ENCODE peak calls at places on chromosomes 3 and 15, in seven cellular contexts. R is sigmoid colon, B is SK-N-MC, P is GM12892, C is prostate gland, F is GM23338, N is suprapubic skin. O is an unnamed sample.

GRCh38 chr3:99269606-99270355 is 368.3 kb upstream of the DCBLD2 start:
- DNase-seq in C (peak), P (no peak), R (peak), F (no peak), B (no peak), N (no peak), O (no peak)

GRCh38 chr3:171838218-171838720 is 4.9 kb upstream of the TMEM212 start:
- DNase-seq in P (no peak), N (no peak), C (no peak), B (no peak), F (peak), R (peak), O (peak)

GRCh38 chr3:106814231-106814630 is 563.0 kb upstream of the CCDC54 start:
- DNase-seq in C (no peak), F (no peak), P (no peak), R (no peak), B (no peak), N (no peak), O (no peak)

GRCh38 chr15:77430213-77430612 is 9.5 kb downstream of the HMG20A start:
- DNase-seq in F (no peak), N (no peak), R (no peak), B (no peak), C (no peak), P (no peak), O (no peak)

GRCh38 chr3:133662256-133662773 is 574 bp upstream of the TOPBP1 start:
- DNase-seq in F (peak), B (no peak), C (no peak), R (no peak), P (no peak), N (no peak), O (peak)

GRCh38 chr15:73941871-73942635 is 15.8 kb downstream of the LOXL1 start:
- DNase-seq in P (no peak), N (no peak), B (no peak), C (no peak), R (peak), F (no peak), O (no peak)

GRCh38 chr3:59237121-59237520 is 187.3 kb upstream of the CFAP20DC start:
- DNase-seq in N (no peak), R (no peak), F (no peak), P (no peak), C (no peak), B (no peak), O (no peak)

GRCh38 chr3:10926831-10927521 is 65.6 kb upstream of the SLC6A1 start:
- DNase-seq in F (no peak), P (no peak), R (no peak), B (no peak), C (no peak), N (peak), O (no peak)

GRCh38 chr3:142273501-142273900 is 48.1 kb upstream of the GK5 start:
- DNase-seq in R (no peak), C (no peak), F (no peak), N (no peak), P (no peak), B (no peak), O (no peak)

GRCh38 chr3:177729939-177730700 is 532.8 kb upstream of the TBL1XR1 start:
- DNase-seq in F (no peak), P (no peak), N (no peak), R (peak), B (no peak), C (no peak), O (no peak)

GRCh38 chr15:75836953-75837321 is 6.3 kb upstream of the UBE2Q2 start:
- DNase-seq in P (peak), C (no peak), R (no peak), B (no peak), N (no peak), F (no peak), O (no peak)

GRCh38 chr15:49428392-49429095 is 5.5 kb downstream of the FGF7 start:
- DNase-seq in R (no peak), N (no peak), C (no peak), P (no peak), B (no peak), F (no peak), O (no peak)

GRCh38 chr15:37103475-37104071 is 3.2 kb upstream of the MEIS2 start:
- DNase-seq in R (no peak), B (no peak), C (no peak), F (no peak), N (no peak), P (no peak), O (no peak)

GRCh38 chr3:58058654-58059263 is 50.5 kb downstream of the FLNB start:
- DNase-seq in F (no peak), R (no peak), P (no peak), N (no peak), B (no peak), C (no peak), O (no peak)

GRCh38 chr15:38868326-38869114 is 303.9 kb upstream of the RASGRP1 start:
- DNase-seq in B (no peak), C (no peak), P (no peak), R (peak), F (no peak), N (no peak), O (peak)

GRCh38 chr3:9732080-9732752 is 681 bp downstream of the BRPF1 start:
- DNase-seq in N (no peak), R (no peak), C (no peak), P (peak), B (no peak), F (peak), O (no peak)

GRCh38 chr3:124851136-124851535 is 36.0 kb downstream of the ITGB5 start:
- DNase-seq in F (no peak), C (no peak), P (no peak), N (no peak), R (no peak), B (peak), O (no peak)

GRCh38 chr3:187594272-187594671 is 75.9 kb downstream of the SST start:
- DNase-seq in R (no peak), F (peak), N (no peak), B (no peak), C (no peak), P (no peak), O (no peak)

GRCh38 chr3:66534304-66534703 is 33.5 kb upstream of the LRIG1 start:
- DNase-seq in F (no peak), P (no peak), B (no peak), C (no peak), R (no peak), N (no peak), O (no peak)

GRCh38 chr3:73625124-73625665 is 454 bp upstream of the PDZRN3 start:
- DNase-seq in P (no peak), R (no peak), F (peak), N (no peak), B (no peak), C (peak), O (no peak)

GRCh38 chr3:125062904-125063618 is 7.3 kb upstream of the HEG1 start:
- DNase-seq in C (peak), F (no peak), B (no peak), R (no peak), P (no peak), N (no peak), O (peak)

GRCh38 chr3:80606073-80606472 is 838.3 kb upstream of the ROBO1 start:
- DNase-seq in N (no peak), R (no peak), P (no peak), C (no peak), B (no peak), F (peak), O (no peak)

GRCh38 chr3:79392479-79392878 is 375.3 kb downstream of the ROBO1 start:
- DNase-seq in R (no peak), N (no peak), C (no peak), B (no peak), F (no peak), P (no peak), O (no peak)

GRCh38 chr3:72485649-72486048 is 362.6 kb downstream of the SHQ1 start:
- DNase-seq in P (no peak), N (no peak), R (no peak), C (no peak), B (no peak), F (no peak), O (no peak)

GRCh38 chr3:31762888-31763351 is 218.1 kb downstream of the OSBPL10 start:
- DNase-seq in N (no peak), P (no peak), B (no peak), R (no peak), C (no peak), F (no peak), O (no peak)

GRCh38 chr3:123758081-123758564 is 126.0 kb downstream of the MYLK start:
- DNase-seq in B (peak), C (no peak), R (no peak), F (no peak), P (no peak), N (no peak), O (peak)

GRCh38 chr3:17905996-17906395 is 163.6 kb upstream of the TBC1D5 start:
- DNase-seq in C (no peak), N (no peak), B (no peak), F (no peak), P (no peak), R (no peak), O (no peak)
- TF ChIP-seq POLR2AphosphoS5 in C (no peak), N (no peak), B (no peak), F (no peak), P (no peak), R (no peak), O (no peak)

GRCh38 chr3:44557074-44557473 is 2.1 kb downstream of the ZKSCAN7 start:
- DNase-seq in P (no peak), F (no peak), R (no peak), C (no peak), B (no peak), N (no peak), O (no peak)

GRCh38 chr3:44555753-44556152 is 760 bp downstream of the ZKSCAN7 start:
- DNase-seq in F (peak), B (no peak), P (no peak), C (no peak), R (no peak), N (no peak), O (peak)

GRCh38 chr3:44554626-44555592 is at the start of gene ZKSCAN7:
- DNase-seq in C (peak), P (peak), R (peak), N (peak), F (peak), B (no peak), O (peak)
- TF ChIP-seq POLR2AphosphoS5 in C (peak), P (no peak), R (no peak), N (no peak), F (peak), B (no peak), O (peak)

GRCh38 chr15:65303687-65304392 is 637 bp upstream of the RNU5B-1 start:
- DNase-seq in R (peak), C (peak), P (no peak), F (peak), N (no peak), B (peak), O (peak)
- TF ChIP-seq POLR2AphosphoS5 in R (no peak), C (peak), P (no peak), F (peak), N (no peak), B (no peak), O (no peak)

GRCh38 chr3:193343726-193344222 is 34.8 kb downstream of the ATP13A5 start:
- DNase-seq in B (no peak), N (no peak), C (no peak), R (no peak), P (no peak), F (no peak), O (no peak)
- TF ChIP-seq POLR2AphosphoS5 in B (no peak), N (no peak), C (no peak), R (no peak), P (no peak), F (no peak), O (no peak)

DNA sequence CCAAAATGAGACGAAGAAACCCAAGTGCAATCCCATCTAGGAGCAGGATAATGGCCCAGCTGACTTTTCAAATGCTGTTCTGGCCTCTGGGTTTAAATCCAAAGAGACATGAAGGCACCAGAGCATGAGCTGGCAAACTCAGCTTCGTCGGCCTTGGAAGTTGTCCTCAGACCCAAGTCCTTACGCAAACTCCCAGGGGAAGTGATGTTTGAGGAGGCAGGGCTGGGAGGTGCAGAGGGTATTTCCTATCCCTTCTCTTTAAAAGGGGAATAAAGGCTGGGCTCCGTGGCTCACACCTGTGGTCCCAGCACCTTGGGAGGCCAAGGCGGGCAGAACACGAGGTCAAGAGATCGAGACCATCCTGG is 68.9 kb upstream of the HERC1 start:
- DNase-seq in N (no peak), R (no peak), P (no peak), C (no peak), F (no peak), B (no peak), O (peak)
- TF ChIP-seq POLR2AphosphoS5 in N (no peak), R (no peak), P (no peak), C (no peak), F (no peak), B (no peak), O (no peak)

GRCh38 chr3:49021213-49021812 is 608 bp upstream of the NDUFAF3 start:
- DNase-seq in P (peak), C (peak), R (peak), F (peak), B (peak), N (peak), O (peak)

GRCh38 chr3:49022751-49023171 is 840 bp downstream of the NDUFAF3 start:
- DNase-seq in F (peak), B (no peak), R (peak), C (no peak), N (no peak), P (no peak), O (peak)

GRCh38 chr3:49023775-49024174 is 1.9 kb downstream of the NDUFAF3 start:
- DNase-seq in C (no peak), R (no peak), P (no peak), F (no peak), N (no peak), B (no peak), O (no peak)

GRCh38 chr3:49020335-49021212 is 1.3 kb upstream of the NDUFAF3 start:
- DNase-seq in N (peak), R (peak), B (no peak), F (peak), P (peak), C (no peak), O (no peak)

DNA sequence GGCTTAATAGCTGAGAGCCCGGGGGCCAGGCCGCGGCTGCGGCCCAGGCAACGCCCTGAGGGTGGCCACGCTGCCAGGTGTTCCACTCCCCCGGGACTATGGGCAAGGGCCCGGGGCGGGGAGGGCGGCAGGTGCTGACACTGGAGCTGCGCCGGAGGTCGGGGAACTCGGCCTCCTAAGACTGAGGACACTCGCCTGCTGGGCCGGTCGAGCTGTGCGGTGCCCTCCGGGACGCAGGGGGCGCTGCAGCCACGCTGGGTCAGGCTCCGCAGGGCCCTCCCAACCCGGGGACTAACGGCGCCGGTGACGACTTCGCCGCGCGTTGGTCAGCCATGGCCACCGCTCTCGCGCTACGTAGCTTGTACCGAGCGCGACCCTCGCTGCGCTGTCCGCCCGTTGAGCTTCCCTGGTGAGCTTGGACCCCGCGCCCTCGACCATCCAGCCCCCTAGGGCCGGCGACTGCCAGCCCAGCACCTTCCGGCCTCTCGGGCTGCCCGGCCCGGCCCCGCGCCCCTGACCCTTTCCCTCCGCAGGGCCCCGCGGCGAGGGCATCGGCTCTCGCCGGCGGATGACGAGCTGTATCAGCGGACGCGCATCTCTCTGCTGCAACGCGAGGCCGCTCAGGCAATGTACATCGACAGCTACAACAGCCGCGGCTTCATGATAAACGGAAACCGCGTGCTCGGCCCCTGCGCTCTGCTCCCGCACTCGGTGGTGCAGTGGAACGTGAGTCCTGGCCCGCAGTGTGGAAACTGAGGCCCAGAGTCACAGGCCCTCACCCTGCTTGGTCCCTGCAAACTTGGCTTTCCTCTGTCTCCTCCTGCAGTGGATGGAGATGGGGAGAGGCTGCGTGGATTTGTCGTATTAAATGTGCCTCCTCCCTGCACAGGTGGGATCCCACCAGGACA is at the start of gene NDUFAF3:
- DNase-seq in P (peak), C (peak), F (peak), R (peak), N (peak), B (no peak), O (peak)
- TF ChIP-seq POLR2AphosphoS5 in P (peak), C (peak), F (peak), R (peak), N (peak), B (peak), O (peak)

GRCh38 chr15:56528136-56528535 is 63.2 kb upstream of the MNS1 start:
- DNase-seq in N (no peak), B (no peak), F (no peak), P (no peak), R (no peak), C (no peak), O (no peak)

GRCh38 chr15:56537881-56538280 is 72.9 kb upstream of the MNS1 start:
- DNase-seq in C (no peak), R (no peak), N (no peak), F (no peak), B (no peak), P (no peak), O (no peak)

GRCh38 chr15:56533741-56534416 is 68.9 kb upstream of the MNS1 start:
- DNase-seq in N (no peak), P (no peak), C (no peak), F (no peak), R (no peak), B (no peak), O (no peak)

DNA sequence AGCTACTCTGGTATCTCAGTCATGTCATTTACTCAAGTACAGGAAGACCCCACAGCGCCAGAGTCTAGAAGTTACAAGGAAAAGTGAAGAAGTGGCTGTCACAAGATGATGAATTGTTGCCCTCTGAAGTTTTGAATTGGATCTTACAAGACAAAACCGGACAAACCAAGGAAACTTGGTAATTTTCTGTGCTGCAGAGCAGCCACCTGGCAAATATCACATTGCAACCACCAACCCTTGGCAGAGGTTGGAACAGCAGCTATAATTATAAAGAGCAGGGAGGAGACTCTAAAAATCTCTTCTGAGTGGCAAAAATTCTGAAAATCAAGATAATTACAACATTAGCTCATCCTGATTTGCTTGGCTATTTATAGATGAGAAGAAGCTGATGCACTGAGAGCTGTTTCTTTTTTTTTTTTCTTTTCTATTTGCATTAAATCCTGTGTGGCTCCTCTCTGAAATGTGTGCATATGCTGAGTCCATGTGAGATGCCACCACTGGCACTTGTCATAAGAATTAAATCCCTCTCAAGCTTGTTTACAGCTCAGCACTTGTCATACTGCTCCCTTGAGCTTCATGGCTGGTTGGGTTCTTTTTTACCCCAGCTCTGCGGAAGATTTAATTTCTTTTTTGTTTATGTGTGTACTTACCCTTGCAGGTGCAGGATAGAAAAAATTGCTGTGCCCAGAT is 68.0 kb upstream of the MNS1 start:
- DNase-seq in F (no peak), N (no peak), R (no peak), P (no peak), B (no peak), C (no peak), O (no peak)
- TF ChIP-seq POLR2AphosphoS5 in F (no peak), N (no peak), R (no peak), P (no peak), B (no peak), C (no peak), O (no peak)